ENCODE peak calls at places on chromosomes 1 and 21, in nine cellular contexts. R is NCI-H1417 treated with DMSO at 0.1 percent for 48 hours, M is AG20443, H is endothelial cell, K is left lung, W is midbrain, B is RWPE2, E is ovary, O is T-helper 1 cell. T is an unnamed sample.

GRCh38 chr1:21368514-21369289 is 71.2 kb upstream of the NBPF3 start:
- DNase-seq in H (peak), O (peak), M (peak), B (no peak), K (peak), W (peak), E (peak), R (peak), T (peak)

GRCh38 chr1:174407705-174408104 is 40.1 kb upstream of the GPR52 start:
- DNase-seq in H (no peak), B (no peak), R (no peak), M (peak), K (no peak), O (no peak), E (no peak), W (no peak), T (no peak)

GRCh38 chr1:198829948-198830347 is 191.1 kb downstream of the PTPRC start:
- DNase-seq in K (no peak), M (peak), O (no peak), E (no peak), W (no peak), H (no peak), B (no peak), R (no peak), T (no peak)

GRCh38 chr21:25487046-25487594 is 120.2 kb downstream of the MRPL39 start:
- DNase-seq in K (no peak), B (no peak), O (no peak), M (no peak), E (no peak), R (no peak), W (no peak), H (no peak), T (no peak)

GRCh38 chr1:176499671-176500070 is 36.7 kb downstream of the PAPPA2 start:
- DNase-seq in W (no peak), R (no peak), M (no peak), E (no peak), B (no peak), H (no peak), K (no peak), O (no peak), T (no peak)

GRCh38 chr1:153677718-153678518 is 570 bp upstream of the NPR1 start:
- DNase-seq in K (no peak), E (peak), O (peak), W (peak), R (no peak), M (peak), B (no peak), H (peak), T (no peak)

GRCh38 chr1:240462766-240463410 is 149.1 kb downstream of the GREM2 start:
- DNase-seq in M (no peak), H (no peak), W (no peak), R (no peak), O (no peak), E (no peak), B (no peak), K (no peak), T (no peak)

GRCh38 chr1:19485362-19486187 is at the start of gene CAPZB:
- DNase-seq in W (peak), M (peak), K (peak), H (peak), R (peak), B (peak), E (peak), O (peak), T (no peak)

GRCh38 chr1:202187040-202187671 is 6.4 kb upstream of the LGR6 start:
- DNase-seq in H (no peak), O (no peak), K (no peak), E (no peak), R (no peak), M (no peak), B (no peak), W (no peak), T (no peak)

GRCh38 chr1:230849451-230850194 is 18.7 kb downstream of the C1orf198 start:
- DNase-seq in H (no peak), W (no peak), O (no peak), B (no peak), R (no peak), K (peak), M (peak), E (peak), T (no peak)

GRCh38 chr1:107804134-107804533 is 160.8 kb downstream of the VAV3 start:
- DNase-seq in R (no peak), B (no peak), H (no peak), W (no peak), M (no peak), O (no peak), K (no peak), E (no peak), T (no peak)

GRCh38 chr1:41876533-41877445 is 41.9 kb downstream of the HIVEP3 start:
- DNase-seq in M (peak), R (no peak), K (no peak), E (no peak), W (no peak), H (no peak), O (no peak), B (no peak), T (no peak)

GRCh38 chr1:22039594-22040347 is 12.7 kb upstream of the CDC42 start:
- DNase-seq in W (no peak), M (peak), H (peak), O (peak), B (no peak), R (no peak), E (no peak), K (peak), T (no peak)

GRCh38 chr1:163650624-163651023 is 328.9 kb downstream of the NUF2 start:
- DNase-seq in M (no peak), W (no peak), O (no peak), B (no peak), E (no peak), H (no peak), K (no peak), R (no peak), T (no peak)

GRCh38 chr1:119160851-119161250 is 20.4 kb upstream of the WARS2 start:
- DNase-seq in K (no peak), H (no peak), O (no peak), E (no peak), R (no peak), M (peak), W (no peak), B (no peak), T (no peak)

GRCh38 chr21:30227128-30227527 is 11.2 kb upstream of the CLDN8 start:
- DNase-seq in M (no peak), B (no peak), O (no peak), E (no peak), W (no peak), K (no peak), H (no peak), R (no peak), T (no peak)

GRCh38 chr1:34916104-34916503 is 13.3 kb downstream of the DLGAP3 start:
- DNase-seq in W (no peak), M (no peak), H (no peak), K (no peak), O (no peak), B (no peak), E (no peak), R (no peak), T (peak)

GRCh38 chr1:9588551-9589143 is at the start of gene TMEM201:
- DNase-seq in W (peak), M (peak), K (peak), E (peak), H (peak), R (peak), O (peak), B (peak), T (peak)

GRCh38 chr1:116721608-116722007 is 32.6 kb upstream of the CD2 start:
- DNase-seq in K (no peak), E (no peak), M (no peak), H (no peak), O (no peak), W (no peak), B (no peak), R (no peak), T (no peak)

GRCh38 chr1:42085596-42085995 is 67.6 kb upstream of the GUCA2B start:
- DNase-seq in W (no peak), R (no peak), E (no peak), H (no peak), K (no peak), M (peak), B (no peak), O (no peak), T (no peak)

GRCh38 chr1:197736689-197737088 is 38.6 kb downstream of the DENND1B start:
- DNase-seq in H (no peak), E (no peak), O (no peak), K (no peak), W (no peak), M (peak), B (no peak), R (no peak), T (no peak)